ENCODE peak calls at places on chromosomes 4 and X, in four cellular contexts. R is HEK293T, Y is A549, D is GM12878. E is an unnamed sample.
A peak's percentile ranks its signal among the peaks of the same experiment; 100 is the strongest.

GRCh38 chr4:52873861-52874343 is 11.8 kb downstream of the RASL11B start:
- DNase-seq in R (no peak), Y (no peak), D (no peak), E (no peak)

GRCh38 chrX:151604931-151605330 is 41.5 kb downstream of the PASD1 start:
- DNase-seq in Y (no peak), D (no peak), R (no peak), E (no peak)

GRCh38 chrX:123215397-123216089 is 31.5 kb downstream of the GRIA3 start:
- DNase-seq in R (no peak), Y (no peak), D (no peak), E (no peak)

GRCh38 chr4:176656108-176656507 is 136.6 kb downstream of the VEGFC start:
- DNase-seq in Y (no peak), D (no peak), R (no peak), E (no peak)

GRCh38 chrX:133726211-133726630 is 259.2 kb downstream of the GPC3 start:
- DNase-seq in R (peak; percentile 14), Y (peak; percentile 57), D (no peak), E (no peak)

GRCh38 chr4:162131256-162131655 is 32.5 kb downstream of the FSTL5 start:
- DNase-seq in Y (peak; percentile 8), R (no peak), D (no peak), E (no peak)

GRCh38 chr4:152515678-152516077 is 20.2 kb downstream of the FBXW7 start:
- DNase-seq in D (no peak), R (no peak), Y (no peak), E (peak; percentile 17)

GRCh38 chr4:174663254-174663653 is 141.0 kb upstream of the HPGD start:
- DNase-seq in R (no peak), D (no peak), Y (no peak), E (no peak)

GRCh38 chrX:19616959-19617358 is 101.7 kb upstream of the MAP3K15 start:
- DNase-seq in Y (no peak), R (no peak), D (no peak), E (no peak)

GRCh38 chrX:148878371-148878770 is 378.0 kb downstream of the AFF2 start:
- DNase-seq in D (no peak), R (no peak), Y (no peak), E (no peak)

GRCh38 chrX:39983715-39984114 is 114.0 kb downstream of the BCOR start:
- DNase-seq in R (no peak), Y (no peak), D (no peak), E (no peak)

GRCh38 chr4:141352328-141352727 is 131.6 kb downstream of the ZNF330 start:
- DNase-seq in R (no peak), D (no peak), Y (no peak), E (peak; percentile 22)

GRCh38 chrX:5733483-5733882 is 495.2 kb downstream of the NLGN4X start:
- DNase-seq in Y (no peak), D (no peak), R (no peak), E (no peak)

GRCh38 chr4:158172558-158173258 is at the start of gene GASK1B:
- DNase-seq in D (no peak), R (peak; percentile 37), Y (peak; percentile 53), E (peak; percentile 61)

GRCh38 chrX:33592398-33592797 is 381.0 kb upstream of the DMD start:
- DNase-seq in R (no peak), D (no peak), Y (no peak), E (no peak)

GRCh38 chr4:183256756-183257385 is 63.2 kb downstream of the CLDN22 start:
- DNase-seq in Y (peak; percentile 50), D (no peak), R (peak; percentile 57), E (peak; percentile 70)

GRCh38 chrX:22968494-22968893 is 31.3 kb upstream of the DDX53 start:
- DNase-seq in D (no peak), Y (no peak), R (no peak), E (no peak)

GRCh38 chrX:151695583-151695930 is 299 bp downstream of the PRRG3 start:
- DNase-seq in D (no peak), Y (no peak), R (no peak), E (no peak)

GRCh38 chr4:25792200-25792791 is 70.5 kb downstream of the SEL1L3 start:
- DNase-seq in R (peak; percentile 33), D (no peak), Y (peak; percentile 53), E (peak; percentile 61)

GRCh38 chr4:30632751-30633150 is 87.4 kb upstream of the PCDH7 start:
- DNase-seq in D (no peak), R (no peak), Y (no peak), E (no peak)

GRCh38 chrX:112341598-112341997 is 259.0 kb upstream of the TRPC5 start:
- DNase-seq in R (no peak), Y (no peak), D (no peak), E (no peak)

GRCh38 chr4:156969136-156969535 is 2.5 kb downstream of the PDGFC start:
- DNase-seq in R (no peak), D (no peak), Y (no peak), E (no peak)

GRCh38 chr4:98643760-98644159 is 14.7 kb downstream of the TSPAN5 start:
- DNase-seq in Y (no peak), R (no peak), D (no peak), E (no peak)

GRCh38 chrX:103792916-103793540 is 16.4 kb downstream of the PLP1 start:
- DNase-seq in R (no peak), D (no peak), Y (no peak), E (no peak)

GRCh38 chrX:108396188-108396885 is 41.9 kb downstream of the COL4A6 start:
- DNase-seq in Y (peak; percentile 69), D (no peak), R (no peak), E (no peak)

GRCh38 chr4:101337688-101338087 is 9.6 kb downstream of the PPP3CA start:
- DNase-seq in Y (no peak), R (no peak), D (no peak), E (no peak)

GRCh38 chr4:94525993-94526740 is 74.4 kb downstream of the PDLIM5 start:
- DNase-seq in R (no peak), Y (no peak), D (no peak), E (no peak)

GRCh38 chrX:69080912-69081465 is 84.3 kb downstream of the PJA1 start:
- DNase-seq in Y (no peak), R (no peak), D (no peak), E (no peak)
- TF ChIP-seq BHLHE40 in Y (no peak), R (no peak), D (no peak), E (no peak)

GRCh38 chrX:153732406-153732805 is 7.8 kb downstream of the ABCD1 start:
- DNase-seq in R (no peak), Y (no peak), D (no peak), E (no peak)
- TF ChIP-seq BHLHE40 in R (no peak), Y (no peak), D (no peak), E (no peak)

GRCh38 chr4:135201081-135201480 is 999.5 kb upstream of the PABPC4L start:
- DNase-seq in Y (no peak), D (no peak), R (no peak), E (no peak)
- TF ChIP-seq BHLHE40 in Y (no peak), D (no peak), R (no peak), E (no peak)

GRCh38 chr4:169436734-169437133 is 166.0 kb upstream of the SH3RF1 start:
- DNase-seq in D (no peak), Y (no peak), R (no peak), E (no peak)

GRCh38 chr4:169440446-169440845 is 169.7 kb upstream of the SH3RF1 start:
- DNase-seq in R (no peak), D (no peak), Y (no peak), E (no peak)

GRCh38 chr4:169437299-169438047 is 166.7 kb upstream of the SH3RF1 start:
- DNase-seq in R (no peak), Y (no peak), D (peak; percentile 89), E (no peak)

GRCh38 chr4:169438057-169438480 is 167.3 kb upstream of the SH3RF1 start:
- DNase-seq in D (peak; percentile 55), Y (no peak), R (no peak), E (no peak)

GRCh38 chr4:169439244-169439643 is 168.5 kb upstream of the SH3RF1 start:
- DNase-seq in R (no peak), Y (no peak), D (no peak), E (no peak)
- TF ChIP-seq BHLHE40 in R (no peak), Y (no peak), D (no peak), E (no peak)

DNA sequence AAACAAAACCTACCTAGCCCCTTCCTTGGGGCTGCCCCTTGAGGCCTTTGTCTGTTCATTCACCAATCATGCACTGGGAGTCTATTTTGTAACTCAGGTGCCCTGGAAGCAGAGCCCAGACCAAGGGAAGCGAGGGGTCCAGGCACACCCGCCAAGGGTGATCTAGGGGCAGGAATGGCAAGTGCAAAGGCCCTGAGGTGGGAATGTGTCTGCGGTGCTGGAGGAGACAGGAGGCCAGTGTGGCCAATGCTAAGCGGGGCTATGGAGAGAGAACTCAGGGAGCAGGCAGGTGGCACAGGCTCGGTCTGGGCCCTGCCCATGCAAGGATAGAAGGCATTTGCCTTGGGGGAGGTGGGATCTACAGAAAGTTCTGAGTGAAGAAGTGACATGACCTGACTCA is 3.5 kb upstream of the SH3BP2 start:
- DNase-seq in R (no peak), Y (no peak), D (no peak), E (no peak)
- TF ChIP-seq BHLHE40 in R (no peak), Y (no peak), D (no peak), E (no peak)

E was measured in K562.